ENCODE peak calls at places on chromosomes 13 and 19, in four cellular contexts. One of them, this sample, is unnamed.

GRCh38 chr19:39916851-39917396 is 17.5 kb downstream of the FCGBP start:
- DNase-seq in RPMI8226: peak
- DNase-seq in HFFc6: no peak
- DNase-seq in body of pancreas: no peak
- DNase-seq in this sample: no peak

GRCh38 chr19:3342246-3342645 is 24.1 kb upstream of the NFIC start:
- DNase-seq in RPMI8226: no peak
- DNase-seq in HFFc6: no peak
- DNase-seq in body of pancreas: no peak
- DNase-seq in this sample: no peak

GRCh38 chr19:17332677-17333581 is 1.7 kb downstream of the ANO8 start:
- DNase-seq in RPMI8226: peak
- DNase-seq in HFFc6: peak
- DNase-seq in body of pancreas: no peak
- DNase-seq in this sample: peak

GRCh38 chr13:69856331-69856730 is 251.3 kb upstream of the ATXN8OS start:
- DNase-seq in RPMI8226: no peak
- DNase-seq in HFFc6: no peak
- DNase-seq in body of pancreas: no peak
- DNase-seq in this sample: peak

GRCh38 chr19:43776285-43776684 is 4.5 kb downstream of the KCNN4 start:
- DNase-seq in RPMI8226: no peak
- DNase-seq in HFFc6: no peak
- DNase-seq in body of pancreas: no peak
- DNase-seq in this sample: no peak

GRCh38 chr13:22505489-22505888 is 675.3 kb upstream of the SGCG start:
- DNase-seq in RPMI8226: no peak
- DNase-seq in HFFc6: no peak
- DNase-seq in body of pancreas: no peak
- DNase-seq in this sample: peak

GRCh38 chr13:48304132-48304876 is 753 bp downstream of the RB1 start:
- DNase-seq in RPMI8226: peak
- DNase-seq in HFFc6: peak
- DNase-seq in body of pancreas: peak
- DNase-seq in this sample: peak

GRCh38 chr19:41646589-41647204 is 19.8 kb upstream of the CEACAM4 start:
- DNase-seq in RPMI8226: peak
- DNase-seq in HFFc6: no peak
- DNase-seq in body of pancreas: peak
- DNase-seq in this sample: no peak

GRCh38 chr13:46679369-46680180 is 117.4 kb downstream of the ESD start:
- DNase-seq in RPMI8226: peak
- DNase-seq in HFFc6: peak
- DNase-seq in body of pancreas: no peak
- DNase-seq in this sample: peak

GRCh38 chr13:39631307-39631706 is 24.2 kb upstream of the COG6 start:
- DNase-seq in RPMI8226: no peak
- DNase-seq in HFFc6: no peak
- DNase-seq in body of pancreas: no peak
- DNase-seq in this sample: no peak

GRCh38 chr13:106041445-106041844 is 494.0 kb downstream of the EFNB2 start:
- DNase-seq in RPMI8226: no peak
- DNase-seq in HFFc6: no peak
- DNase-seq in body of pancreas: no peak
- DNase-seq in this sample: no peak

GRCh38 chr13:37187110-37187509 is 81.6 kb upstream of the CSNK1A1L start:
- DNase-seq in RPMI8226: no peak
- DNase-seq in HFFc6: peak
- DNase-seq in body of pancreas: no peak
- DNase-seq in this sample: no peak

GRCh38 chr19:46776927-46777911 is 11.2 kb downstream of the SLC1A5 start:
- DNase-seq in RPMI8226: no peak
- DNase-seq in HFFc6: no peak
- DNase-seq in body of pancreas: no peak
- DNase-seq in this sample: no peak

GRCh38 chr19:575527-576506 is 3.4 kb downstream of the BSG start:
- DNase-seq in RPMI8226: no peak
- DNase-seq in HFFc6: peak
- DNase-seq in body of pancreas: peak
- DNase-seq in this sample: peak

GRCh38 chr13:110308377-110309158 is 1.5 kb downstream of the COL4A2 start:
- DNase-seq in RPMI8226: no peak
- DNase-seq in HFFc6: peak
- DNase-seq in body of pancreas: peak
- DNase-seq in this sample: peak

GRCh38 chr13:42681394-42681793 is 100.0 kb upstream of the FAM216B start:
- DNase-seq in RPMI8226: no peak
- DNase-seq in HFFc6: no peak
- DNase-seq in body of pancreas: no peak
- DNase-seq in this sample: no peak

GRCh38 chr19:1590641-1591397 is 1.8 kb downstream of the MBD3 start:
- DNase-seq in RPMI8226: peak
- DNase-seq in HFFc6: no peak
- DNase-seq in body of pancreas: no peak
- DNase-seq in this sample: no peak

GRCh38 chr13:43629691-43630480 is 156.9 kb downstream of the ENOX1 start:
- DNase-seq in RPMI8226: no peak
- DNase-seq in HFFc6: no peak
- DNase-seq in body of pancreas: no peak
- DNase-seq in this sample: no peak

GRCh38 chr13:87094646-87095045 is 576.5 kb upstream of the SLITRK5 start:
- DNase-seq in RPMI8226: no peak
- DNase-seq in HFFc6: no peak
- DNase-seq in body of pancreas: no peak
- DNase-seq in this sample: peak

GRCh38 chr13:93235258-93236015 is 8.8 kb downstream of the GPC6 start:
- DNase-seq in RPMI8226: no peak
- DNase-seq in HFFc6: peak
- DNase-seq in body of pancreas: no peak
- DNase-seq in this sample: no peak

GRCh38 chr19:48510421-48511268 is 990 bp downstream of the LMTK3 start:
- DNase-seq in RPMI8226: peak
- DNase-seq in HFFc6: peak
- DNase-seq in body of pancreas: peak
- DNase-seq in this sample: peak

GRCh38 chr19:4455742-4456565 is 1.6 kb downstream of the UBXN6 start:
- DNase-seq in RPMI8226: no peak
- DNase-seq in HFFc6: peak
- DNase-seq in body of pancreas: peak
- DNase-seq in this sample: peak

GRCh38 chr19:14383898-14384669 is 2.8 kb downstream of the ADGRE5 start:
- DNase-seq in RPMI8226: peak
- DNase-seq in HFFc6: peak
- DNase-seq in body of pancreas: no peak
- DNase-seq in this sample: peak

GRCh38 chr19:18385675-18386542 is at the start of gene GDF15:
- DNase-seq in RPMI8226: no peak
- DNase-seq in HFFc6: peak
- DNase-seq in body of pancreas: peak
- DNase-seq in this sample: peak

GRCh38 chr13:73158851-73159250 is 100.0 kb downstream of the KLF5 start:
- DNase-seq in RPMI8226: no peak
- DNase-seq in HFFc6: peak
- DNase-seq in body of pancreas: no peak
- DNase-seq in this sample: peak

GRCh38 chr19:4327252-4327876 is 11.3 kb downstream of the STAP2 start:
- DNase-seq in RPMI8226: peak
- DNase-seq in HFFc6: no peak
- DNase-seq in body of pancreas: peak
- DNase-seq in this sample: peak

GRCh38 chr19:19113040-19113541 is 25.2 kb downstream of the TMEM161A start:
- DNase-seq in RPMI8226: peak
- DNase-seq in HFFc6: peak
- DNase-seq in body of pancreas: no peak
- DNase-seq in this sample: peak

GRCh38 chr19:46609511-46610412 is 8.6 kb downstream of the CALM3 start:
- DNase-seq in RPMI8226: no peak
- DNase-seq in HFFc6: no peak
- DNase-seq in body of pancreas: peak
- DNase-seq in this sample: no peak

GRCh38 chr13:30510811-30511371 is 45.2 kb upstream of the HMGB1 start:
- DNase-seq in RPMI8226: no peak
- DNase-seq in HFFc6: peak
- DNase-seq in body of pancreas: no peak
- DNase-seq in this sample: no peak

GRCh38 chr19:34837262-34837661 is 64.2 kb upstream of the ZNF599 start:
- DNase-seq in RPMI8226: no peak
- DNase-seq in HFFc6: no peak
- DNase-seq in body of pancreas: peak
- DNase-seq in this sample: no peak

GRCh38 chr13:28329395-28330158 is 165.4 kb downstream of the FLT1 start:
- DNase-seq in RPMI8226: no peak
- DNase-seq in HFFc6: peak
- DNase-seq in body of pancreas: no peak
- DNase-seq in this sample: peak

GRCh38 chr13:109971745-109972090 is 185.3 kb upstream of the IRS2 start:
- DNase-seq in RPMI8226: no peak
- DNase-seq in HFFc6: no peak
- DNase-seq in body of pancreas: no peak
- DNase-seq in this sample: no peak

GRCh38 chr19:35436477-35437141 is 11.4 kb upstream of the FFAR2 start:
- DNase-seq in RPMI8226: peak
- DNase-seq in HFFc6: no peak
- DNase-seq in body of pancreas: peak
- DNase-seq in this sample: peak

GRCh38 chr13:88926890-88927502 is 1255.8 kb downstream of the SLITRK5 start:
- DNase-seq in RPMI8226: no peak
- DNase-seq in HFFc6: no peak
- DNase-seq in body of pancreas: no peak
- DNase-seq in this sample: no peak

GRCh38 chr13:108213946-108214345 is 1.4 kb downstream of the LIG4 start:
- DNase-seq in RPMI8226: no peak
- DNase-seq in HFFc6: peak
- DNase-seq in body of pancreas: no peak
- DNase-seq in this sample: peak

GRCh38 chr19:7720351-7720750 is 11.6 kb downstream of the CLEC4G start:
- DNase-seq in RPMI8226: no peak
- DNase-seq in HFFc6: no peak
- DNase-seq in body of pancreas: no peak
- DNase-seq in this sample: no peak

GRCh38 chr19:5460748-5461147 is 5.5 kb downstream of the ZNRF4 start:
- DNase-seq in RPMI8226: no peak
- DNase-seq in HFFc6: no peak
- DNase-seq in body of pancreas: no peak
- DNase-seq in this sample: no peak

This sample was measured in renal cortical epithelial cell.